ENCODE peak calls at places on chromosome 6, in ten cellular contexts. V is upper lobe of right lung, G is GM13976, M is HTR-8/SVneo, R is NCI-H1417, Y is DMS153, S is nephron progenitor cell, C is GM03348, T is glomerular endothelial cell, J is iPS DF 19.7. N is an unnamed sample.
A peak's percentile ranks its signal among the peaks of the same experiment; 100 is the strongest.

GRCh38 chr6:154824076-154824475 is 90.9 kb downstream of the SCAF8 start:
- DNase-seq in V (no peak), G (no peak), M (no peak), R (no peak), Y (no peak), S (no peak), C (no peak), T (no peak), J (no peak), N (no peak)

GRCh38 chr6:137880633-137881521 is 13.8 kb downstream of the TNFAIP3 start:
- DNase-seq in V (no peak), G (no peak), M (no peak), R (no peak), Y (no peak), S (no peak), C (no peak), T (no peak), J (no peak), N (no peak)

GRCh38 chr6:73058736-73059135 is 166.6 kb downstream of the KHDC1L start:
- DNase-seq in V (no peak), G (no peak), M (no peak), R (no peak), Y (no peak), S (no peak), C (no peak), T (no peak), J (no peak), N (no peak)

GRCh38 chr6:72206606-72207005 is 320.3 kb downstream of the RIMS1 start:
- DNase-seq in V (no peak), G (no peak), M (no peak), R (no peak), Y (no peak), S (no peak), C (no peak), T (no peak), J (peak; percentile 7), N (no peak)

GRCh38 chr6:56899311-56899710 is 55.6 kb upstream of the BEND6 start:
- DNase-seq in V (no peak), G (no peak), M (no peak), R (no peak), Y (no peak), S (no peak), C (peak; percentile 72), T (no peak), J (no peak), N (no peak)

GRCh38 chr6:29845405-29846006 is 17.9 kb downstream of the HLA-G start:
- DNase-seq in V (no peak), G (no peak), M (no peak), R (no peak), Y (peak; percentile 15), S (no peak), C (no peak), T (no peak), J (no peak), N (peak; percentile 86)

GRCh38 chr6:131787955-131788712 is 19.7 kb upstream of the ENPP1 start:
- DNase-seq in V (no peak), G (no peak), M (no peak), R (peak; percentile 90), Y (peak; percentile 39), S (no peak), C (peak; percentile 49), T (no peak), J (no peak), N (no peak)

GRCh38 chr6:129632081-129632758 is 77.8 kb downstream of the ARHGAP18 start:
- DNase-seq in V (no peak), G (no peak), M (no peak), R (peak; percentile 10), Y (peak; percentile 75), S (no peak), C (no peak), T (no peak), J (no peak), N (no peak)

GRCh38 chr6:86152546-86152945 is 509.9 kb upstream of the SYNCRIP start:
- DNase-seq in V (no peak), G (no peak), M (no peak), R (no peak), Y (no peak), S (no peak), C (no peak), T (no peak), J (no peak), N (no peak)

GRCh38 chr6:89430563-89430962 is 2.4 kb upstream of the ANKRD6 start:
- DNase-seq in V (no peak), G (no peak), M (no peak), R (peak; percentile 91), Y (no peak), S (peak; percentile 52), C (no peak), T (no peak), J (no peak), N (no peak)

GRCh38 chr6:7615611-7616383 is 25.8 kb downstream of the SNRNP48 start:
- DNase-seq in V (no peak), G (peak; percentile 60), M (peak; percentile 51), R (peak; percentile 78), Y (peak; percentile 11), S (peak; percentile 30), C (peak; percentile 71), T (peak; percentile 36), J (no peak), N (peak; percentile 71)

GRCh38 chr6:1504465-1504864 is 105.2 kb upstream of the FOXC1 start:
- DNase-seq in V (no peak), G (no peak), M (no peak), R (no peak), Y (no peak), S (no peak), C (no peak), T (no peak), J (no peak), N (no peak)

GRCh38 chr6:7108196-7108963 is 619 bp downstream of the RREB1 start:
- DNase-seq in V (peak; percentile 80), G (peak; percentile 55), M (peak; percentile 33), R (peak; percentile 53), Y (no peak), S (peak; percentile 68), C (peak; percentile 77), T (no peak), J (no peak), N (peak; percentile 61)

GRCh38 chr6:133040025-133040838 is 200.9 kb upstream of the EYA4 start:
- DNase-seq in V (no peak), G (peak; percentile 11), M (peak; percentile 7), R (peak; percentile 42), Y (no peak), S (no peak), C (peak; percentile 12), T (no peak), J (no peak), N (no peak)

GRCh38 chr6:167993169-167993568 is 4.3 kb upstream of the KIF25 start:
- DNase-seq in V (peak; percentile 60), G (no peak), M (no peak), R (no peak), Y (no peak), S (no peak), C (no peak), T (peak; percentile 50), J (no peak), N (no peak)

GRCh38 chr6:162605881-162606280 is 121.7 kb downstream of the PRKN start:
- DNase-seq in V (no peak), G (no peak), M (no peak), R (no peak), Y (no peak), S (no peak), C (no peak), T (no peak), J (no peak), N (no peak)

GRCh38 chr6:44176935-44177509 is 18.4 kb downstream of the CAPN11 start:
- DNase-seq in V (no peak), G (peak; percentile 82), M (no peak), R (no peak), Y (no peak), S (no peak), C (no peak), T (no peak), J (no peak), N (no peak)

GRCh38 chr6:26653007-26653406 is 6.5 kb downstream of the ZNF322 start:
- DNase-seq in V (no peak), G (no peak), M (no peak), R (no peak), Y (no peak), S (no peak), C (no peak), T (no peak), J (no peak), N (no peak)

GRCh38 chr6:30939473-30939872 is 1.3 kb upstream of the MUCL3 start:
- DNase-seq in V (no peak), G (no peak), M (no peak), R (peak; percentile 22), Y (no peak), S (no peak), C (peak; percentile 25), T (no peak), J (no peak), N (peak; percentile 33)

GRCh38 chr6:152207915-152208714 is 400.6 kb downstream of the ESR1 start:
- DNase-seq in V (no peak), G (no peak), M (no peak), R (peak; percentile 95), Y (peak; percentile 59), S (no peak), C (no peak), T (no peak), J (no peak), N (no peak)

GRCh38 chr6:89310929-89311328 is 4.2 kb downstream of the GABRR2 start:
- DNase-seq in V (no peak), G (no peak), M (peak; percentile 62), R (no peak), Y (no peak), S (no peak), C (no peak), T (no peak), J (no peak), N (peak; percentile 25)

GRCh38 chr6:18595774-18596528 is 208.8 kb downstream of the RNF144B start:
- DNase-seq in V (no peak), G (peak; percentile 40), M (peak; percentile 48), R (peak; percentile 87), Y (peak; percentile 15), S (peak; percentile 71), C (peak; percentile 78), T (peak; percentile 31), J (peak; percentile 12), N (peak; percentile 70)

GRCh38 chr6:87237804-87238203 is 82.4 kb downstream of the ZNF292 start:
- DNase-seq in V (no peak), G (peak; percentile 40), M (peak; percentile 24), R (peak; percentile 4), Y (no peak), S (no peak), C (peak; percentile 63), T (no peak), J (no peak), N (peak; percentile 33)

GRCh38 chr6:100657678-100658330 is 193.1 kb upstream of the SIM1 start:
- DNase-seq in V (no peak), G (no peak), M (peak; percentile 9), R (peak; percentile 79), Y (peak; percentile 41), S (no peak), C (peak; percentile 2), T (no peak), J (no peak), N (peak; percentile 7)

GRCh38 chr6:85422996-85423395 is 26.9 kb upstream of the NT5E start:
- DNase-seq in V (no peak), G (no peak), M (no peak), R (no peak), Y (no peak), S (no peak), C (no peak), T (no peak), J (no peak), N (no peak)

GRCh38 chr6:131029661-131030297 is 33.3 kb downstream of the EPB41L2 start:
- DNase-seq in V (no peak), G (no peak), M (no peak), R (no peak), Y (no peak), S (no peak), C (peak; percentile 24), T (no peak), J (peak; percentile 5), N (no peak)

GRCh38 chr6:108497883-108498282 is 62.8 kb upstream of the FOXO3 start:
- DNase-seq in V (no peak), G (peak; percentile 20), M (peak; percentile 6), R (peak; percentile 54), Y (peak; percentile 13), S (peak; percentile 27), C (peak; percentile 43), T (peak; percentile 23), J (peak; percentile 25), N (peak; percentile 50)

GRCh38 chr6:154277578-154278128 is 79.0 kb downstream of the IPCEF1 start:
- DNase-seq in V (no peak), G (no peak), M (no peak), R (no peak), Y (no peak), S (no peak), C (no peak), T (no peak), J (no peak), N (no peak)

N was measured in small intestine.